ENCODE peak calls at places on chromosomes 4 and X, in ten cellular contexts. I is fibroblast of lung; P is MM.1S; D is AG04450; N is IMR-90; H is stomach; B is ovary; G is psoas muscle; Z is CD8-positive, alpha-beta memory T cell; E is astrocyte. Y is an unnamed sample.

GRCh38 chrX:22095306-22095705 is 63.2 kb downstream of the PHEX start:
- DNase-seq in I (peak), P (no peak), D (no peak), N (peak), H (no peak), B (peak), G (peak), Z (no peak), E (peak), Y (no peak)

GRCh38 chrX:101287402-101287801 is 3.7 kb downstream of the TAF7L start:
- DNase-seq in I (peak), P (peak), D (peak), N (peak), H (no peak), B (no peak), G (no peak), Z (peak), E (peak), Y (peak)

GRCh38 chr4:115292320-115293092 is 179.1 kb upstream of the NDST4 start:
- DNase-seq in I (no peak), P (no peak), D (no peak), N (no peak), H (no peak), B (no peak), G (no peak), Z (no peak), E (no peak), Y (no peak)

GRCh38 chr4:185222598-185222997 is 13.2 kb downstream of the SNX25 start:
- DNase-seq in I (peak), P (no peak), D (no peak), N (peak), H (no peak), B (no peak), G (no peak), Z (no peak), E (peak), Y (no peak)

GRCh38 chrX:71111851-71112468 is 583 bp upstream of the IL2RG start:
- DNase-seq in I (no peak), P (no peak), D (no peak), N (no peak), H (no peak), B (no peak), G (no peak), Z (peak), E (no peak), Y (no peak)

GRCh38 chr4:5919571-5919970 is 26.7 kb upstream of the CRMP1 start:
- DNase-seq in I (no peak), P (no peak), D (no peak), N (no peak), H (no peak), B (no peak), G (no peak), Z (no peak), E (no peak), Y (no peak)

GRCh38 chrX:134990475-134991473 is at the start of gene SMIM10:
- DNase-seq in I (peak), P (peak), D (no peak), N (peak), H (peak), B (peak), G (peak), Z (no peak), E (peak), Y (no peak)

GRCh38 chrX:140177821-140178220 is 212.5 kb upstream of the CXorf66 start:
- DNase-seq in I (peak), P (no peak), D (no peak), N (no peak), H (no peak), B (no peak), G (no peak), Z (no peak), E (no peak), Y (no peak)

GRCh38 chr4:33940281-33940680 is 2304.0 kb downstream of the ARAP2 start:
- DNase-seq in I (no peak), P (no peak), D (no peak), N (no peak), H (no peak), B (no peak), G (no peak), Z (no peak), E (no peak), Y (no peak)

GRCh38 chr4:19224820-19225219 is 1026.9 kb upstream of the SLIT2 start:
- DNase-seq in I (peak), P (peak), D (no peak), N (peak), H (no peak), B (no peak), G (no peak), Z (no peak), E (no peak), Y (no peak)

GRCh38 chr4:159881158-159881557 is 778.3 kb downstream of the RAPGEF2 start:
- DNase-seq in I (no peak), P (no peak), D (no peak), N (no peak), H (no peak), B (no peak), G (no peak), Z (no peak), E (no peak), Y (no peak)

GRCh38 chrX:31374786-31375185 is 302.9 kb upstream of the FTHL17 start:
- DNase-seq in I (no peak), P (no peak), D (no peak), N (no peak), H (no peak), B (no peak), G (no peak), Z (no peak), E (no peak), Y (no peak)

GRCh38 chr4:85724801-85725548 is 250.0 kb downstream of the ARHGAP24 start:
- DNase-seq in I (no peak), P (no peak), D (no peak), N (no peak), H (no peak), B (no peak), G (no peak), Z (no peak), E (no peak), Y (no peak)

GRCh38 chrX:21151051-21151450 is 223.2 kb upstream of the CNKSR2 start:
- DNase-seq in I (no peak), P (no peak), D (no peak), N (no peak), H (no peak), B (no peak), G (no peak), Z (no peak), E (no peak), Y (no peak)

GRCh38 chr4:153151535-153152452 is 52.4 kb upstream of the TRIM2 start:
- DNase-seq in I (peak), P (no peak), D (no peak), N (peak), H (peak), B (peak), G (no peak), Z (no peak), E (peak), Y (no peak)

GRCh38 chr4:38322709-38323108 is 341.3 kb upstream of the KLF3 start:
- DNase-seq in I (peak), P (no peak), D (peak), N (peak), H (no peak), B (peak), G (peak), Z (no peak), E (peak), Y (no peak)

DNA sequence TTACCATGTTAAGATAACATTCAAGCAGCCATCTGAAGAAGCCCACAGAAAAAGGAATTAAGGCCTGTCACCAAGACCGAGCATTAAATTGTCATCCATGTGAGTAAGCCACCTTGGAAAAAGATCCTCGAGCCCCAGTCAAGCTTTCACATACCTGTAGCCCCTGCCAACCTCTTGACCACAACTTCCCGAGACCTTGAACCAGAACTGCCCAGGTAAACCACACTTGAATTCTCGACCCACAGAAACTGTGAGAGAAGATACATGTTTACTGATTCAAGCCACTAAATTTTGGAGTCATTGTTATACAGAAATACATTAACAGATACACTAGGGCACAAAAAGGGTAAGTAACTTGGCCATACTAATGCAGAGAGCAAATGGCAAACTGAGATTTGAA is 49.6 kb downstream of the FAM13A start:
- DNase-seq in I (no peak), P (peak), D (no peak), N (no peak), H (no peak), B (no peak), G (no peak), Z (no peak), E (no peak), Y (no peak)
- H3K27ac ChIP-seq in I (no peak), P (no peak), D (no peak), N (no peak), H (no peak), B (no peak), G (no peak), Z (peak), E (no peak), Y (no peak)

GRCh38 chr4:39574946-39575345 is 47.7 kb upstream of the UGDH start:
- DNase-seq in I (no peak), P (no peak), D (no peak), N (no peak), H (no peak), B (no peak), G (no peak), Z (no peak), E (no peak), Y (no peak)

GRCh38 chr4:39568805-39569204 is 41.6 kb upstream of the UGDH start:
- DNase-seq in I (no peak), P (peak), D (no peak), N (no peak), H (no peak), B (no peak), G (no peak), Z (no peak), E (no peak), Y (no peak)

GRCh38 chr4:39565925-39566630 is 38.8 kb upstream of the UGDH start:
- DNase-seq in I (peak), P (no peak), D (peak), N (peak), H (no peak), B (no peak), G (no peak), Z (no peak), E (peak), Y (no peak)

GRCh38 chr4:39571504-39571903 is 44.3 kb upstream of the UGDH start:
- DNase-seq in I (no peak), P (no peak), D (no peak), N (no peak), H (no peak), B (no peak), G (no peak), Z (no peak), E (no peak), Y (no peak)

DNA sequence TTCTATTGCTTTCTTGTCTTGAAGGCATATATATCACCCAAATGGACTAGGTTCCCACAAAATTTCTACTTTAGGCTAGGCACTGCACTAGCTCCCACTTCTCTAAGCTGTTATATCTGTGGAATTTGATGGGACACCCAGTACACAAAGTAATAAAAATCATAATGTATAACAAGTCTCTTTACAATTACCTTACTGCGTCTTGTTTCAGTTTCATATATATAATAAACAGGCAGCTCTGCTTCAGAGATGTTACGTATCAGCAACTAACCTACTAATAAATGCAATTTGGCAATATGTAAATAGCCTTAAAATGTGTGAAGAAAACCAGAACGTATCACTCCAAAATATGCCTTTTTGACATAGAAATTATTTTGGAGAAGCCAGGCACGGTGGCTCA is 42.0 kb upstream of the UGDH start:
- DNase-seq in I (no peak), P (no peak), D (no peak), N (no peak), H (no peak), B (no peak), G (no peak), Z (no peak), E (no peak), Y (no peak)
- H3K27ac ChIP-seq in I (no peak), P (no peak), D (no peak), N (no peak), H (peak), B (no peak), G (no peak), Z (no peak), E (no peak), Y (no peak)

GRCh38 chr4:95170176-95170575 is 378.6 kb downstream of the UNC5C start:
- DNase-seq in I (no peak), P (no peak), D (no peak), N (no peak), H (no peak), B (no peak), G (no peak), Z (no peak), E (no peak), Y (no peak)
- H3K27ac ChIP-seq in I (no peak), P (no peak), D (no peak), N (no peak), H (no peak), B (no peak), G (no peak), Z (no peak), E (no peak), Y (no peak)

GRCh38 chr4:165294907-165295306 is 32.6 kb upstream of the MSMO1 start:
- DNase-seq in I (no peak), P (no peak), D (no peak), N (no peak), H (no peak), B (no peak), G (no peak), Z (no peak), E (no peak), Y (no peak)
- H3K27ac ChIP-seq in I (no peak), P (no peak), D (no peak), N (no peak), H (no peak), B (no peak), G (no peak), Z (no peak), E (no peak), Y (no peak)

DNA sequence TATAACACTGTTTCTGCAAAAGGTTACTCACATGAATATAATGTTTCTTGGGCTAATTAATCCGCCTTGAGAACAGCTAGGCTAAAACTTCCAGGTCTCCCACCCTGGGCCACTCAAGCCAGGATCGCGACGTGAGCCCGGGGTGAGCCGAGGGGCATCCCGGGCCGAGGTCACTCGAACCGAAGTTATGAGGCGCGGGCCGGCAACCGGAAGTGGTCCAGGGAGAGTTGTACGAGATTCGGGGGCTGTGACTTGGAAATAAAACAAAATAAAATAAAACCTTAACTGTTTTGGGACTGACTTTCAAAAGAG is 317 bp downstream of the CMC4 start:
- DNase-seq in I (no peak), P (no peak), D (no peak), N (no peak), H (no peak), B (no peak), G (no peak), Z (no peak), E (no peak), Y (no peak)
- H3K27ac ChIP-seq in I (peak), P (peak), D (peak), N (peak), H (peak), B (peak), G (peak), Z (peak), E (peak), Y (no peak)

DNA sequence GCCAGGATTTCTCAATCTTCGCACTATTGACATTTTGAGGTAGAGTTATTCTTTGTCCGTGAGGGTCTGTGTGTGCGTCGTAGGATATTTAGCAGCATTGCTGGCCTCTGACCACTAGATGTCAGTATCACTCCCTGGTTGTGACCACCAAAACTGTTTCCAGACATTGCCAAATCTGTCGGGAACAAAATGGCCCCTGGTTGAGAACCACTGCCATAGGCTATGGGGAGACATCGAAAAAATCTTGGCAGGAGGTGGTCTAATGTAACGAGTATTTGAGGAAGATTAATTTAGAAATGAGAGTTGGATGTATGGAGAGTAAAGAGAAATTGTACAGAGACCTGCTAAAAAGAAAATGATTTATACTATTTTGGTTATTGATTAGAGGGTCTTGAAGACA is 108.4 kb downstream of the DOCK11 start:
- DNase-seq in I (peak), P (peak), D (peak), N (peak), H (peak), B (no peak), G (peak), Z (peak), E (peak), Y (no peak)
- H3K27ac ChIP-seq in I (no peak), P (no peak), D (no peak), N (no peak), H (no peak), B (no peak), G (no peak), Z (no peak), E (no peak), Y (no peak)

DNA sequence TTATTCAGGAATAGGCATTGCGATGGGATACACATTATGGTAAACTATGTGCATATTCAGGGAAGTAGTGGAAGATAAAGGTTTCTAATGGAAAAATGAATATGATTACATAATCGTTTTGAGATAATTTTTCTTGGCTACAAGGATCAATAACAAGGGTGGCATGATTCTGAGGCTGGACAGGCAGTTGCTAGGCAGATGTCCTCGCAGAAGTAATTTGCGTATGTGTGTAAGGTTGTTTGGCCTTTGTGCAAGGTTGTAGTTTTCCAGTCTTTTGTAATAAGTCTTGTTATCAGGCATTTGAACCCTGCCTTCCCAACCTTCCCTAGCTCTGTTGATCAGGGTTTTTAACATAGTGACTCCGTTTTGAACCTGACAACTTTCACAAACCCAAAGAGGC is 59.7 kb downstream of the RGS12 start:
- DNase-seq in I (no peak), P (no peak), D (no peak), N (no peak), H (no peak), B (no peak), G (no peak), Z (no peak), E (no peak), Y (no peak)
- H3K27ac ChIP-seq in I (no peak), P (no peak), D (no peak), N (no peak), H (no peak), B (no peak), G (no peak), Z (no peak), E (no peak), Y (no peak)

GRCh38 chr4:75653845-75654503 is 19.2 kb downstream of the G3BP2 start:
- DNase-seq in I (peak), P (no peak), D (no peak), N (peak), H (no peak), B (no peak), G (no peak), Z (no peak), E (peak), Y (no peak)

GRCh38 chr4:75655562-75655961 is 17.6 kb downstream of the G3BP2 start:
- DNase-seq in I (no peak), P (peak), D (no peak), N (no peak), H (no peak), B (no peak), G (no peak), Z (peak), E (no peak), Y (no peak)

GRCh38 chr4:75659512-75660031 is 13.6 kb downstream of the G3BP2 start:
- DNase-seq in I (no peak), P (no peak), D (no peak), N (no peak), H (no peak), B (no peak), G (no peak), Z (no peak), E (no peak), Y (no peak)

GRCh38 chr4:75658881-75659280 is 14.3 kb downstream of the G3BP2 start:
- DNase-seq in I (peak), P (no peak), D (no peak), N (peak), H (no peak), B (no peak), G (no peak), Z (no peak), E (peak), Y (no peak)

DNA sequence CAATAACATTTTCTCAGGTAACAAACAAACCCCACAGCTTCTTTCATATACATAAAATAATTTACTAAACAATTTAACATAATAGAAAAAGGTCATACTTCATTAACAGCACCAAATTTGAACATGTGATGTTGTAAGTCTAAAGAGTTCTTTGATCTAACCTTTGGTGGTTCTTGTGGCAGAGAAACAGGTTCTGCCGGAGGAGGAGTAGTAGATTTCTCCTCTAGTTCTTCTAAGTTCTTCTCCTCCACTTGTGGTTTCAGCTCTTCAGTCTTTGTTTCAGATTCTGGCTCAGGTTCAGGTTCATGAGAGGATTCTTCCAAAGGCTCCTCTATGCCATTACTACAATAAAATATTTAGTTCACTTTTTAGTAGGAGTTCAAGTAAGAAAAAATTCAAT is 18.3 kb downstream of the G3BP2 start:
- DNase-seq in I (peak), P (no peak), D (no peak), N (no peak), H (no peak), B (no peak), G (no peak), Z (peak), E (no peak), Y (no peak)
- H3K27ac ChIP-seq in I (no peak), P (peak), D (no peak), N (no peak), H (no peak), B (no peak), G (no peak), Z (no peak), E (no peak), Y (peak)

GRCh38 chr4:15531792-15532191 is 62.1 kb downstream of the CC2D2A start:
- DNase-seq in I (no peak), P (no peak), D (no peak), N (no peak), H (no peak), B (no peak), G (no peak), Z (no peak), E (no peak), Y (no peak)

GRCh38 chr4:15525080-15525479 is 55.4 kb downstream of the CC2D2A start:
- DNase-seq in I (no peak), P (no peak), D (no peak), N (no peak), H (no peak), B (no peak), G (no peak), Z (no peak), E (no peak), Y (no peak)

GRCh38 chr4:15521442-15522039 is 51.9 kb downstream of the CC2D2A start:
- DNase-seq in I (no peak), P (no peak), D (no peak), N (peak), H (no peak), B (no peak), G (no peak), Z (no peak), E (no peak), Y (no peak)

DNA sequence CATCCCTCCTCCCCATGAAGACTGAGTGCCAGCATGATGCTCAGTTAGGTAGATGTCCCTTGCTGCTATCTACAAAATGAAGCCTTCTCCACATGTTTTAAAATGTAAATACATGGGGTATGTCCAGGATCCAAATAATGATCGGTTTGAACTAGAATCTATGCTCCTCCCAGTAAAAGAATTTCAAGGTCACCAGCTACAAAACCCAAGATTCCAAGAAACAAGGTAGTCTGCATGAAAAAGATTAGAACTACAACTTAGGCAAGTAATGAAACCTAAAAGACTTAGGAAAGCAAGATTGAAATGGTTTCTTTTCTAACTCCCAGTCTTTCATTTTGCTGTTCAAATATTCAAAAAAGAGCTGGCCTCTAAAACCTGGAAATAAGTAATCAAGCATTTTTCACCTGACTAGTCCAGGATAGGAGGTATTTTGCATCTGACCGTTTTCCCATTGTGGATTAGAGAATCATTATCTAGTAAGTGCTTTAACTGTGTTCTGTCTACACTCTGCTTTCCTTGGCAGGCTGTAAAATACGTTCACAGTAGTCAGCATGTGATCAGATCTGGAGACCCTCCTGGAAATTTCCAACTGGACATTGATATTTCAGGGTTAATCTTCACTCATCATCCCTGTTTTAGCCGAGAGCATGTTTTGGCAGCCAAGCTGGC is 57.4 kb downstream of the CC2D2A start:
- DNase-seq in I (no peak), P (no peak), D (no peak), N (no peak), H (no peak), B (no peak), G (no peak), Z (no peak), E (no peak), Y (no peak)
- H3K27ac ChIP-seq in I (no peak), P (no peak), D (no peak), N (no peak), H (no peak), B (no peak), G (no peak), Z (peak), E (no peak), Y (no peak)